ENCODE peak calls at places on chromosomes 1 and 21, in five cellular contexts. One of them, this sample, is unnamed.

GRCh38 chr1:35876988-35877387 is 6.0 kb upstream of the AGO1 start:
- DNase-seq in hepatocyte: peak; percentile 57
- DNase-seq in RWPE2: no peak
- DNase-seq in CD8-positive, alpha-beta T cell: no peak
- DNase-seq in left ventricle myocardium inferior: no peak
- DNase-seq in this sample: no peak

GRCh38 chr1:175131100-175131499 is 61.5 kb downstream of the KIAA0040 start:
- DNase-seq in left ventricle myocardium inferior: no peak
- DNase-seq in hepatocyte: no peak
- DNase-seq in RWPE2: no peak
- DNase-seq in CD8-positive, alpha-beta T cell: no peak
- DNase-seq in this sample: no peak

GRCh38 chr1:91781371-91781825 is 104.6 kb downstream of the TGFBR3 start:
- DNase-seq in left ventricle myocardium inferior: no peak
- DNase-seq in CD8-positive, alpha-beta T cell: no peak
- DNase-seq in hepatocyte: peak; percentile 58
- DNase-seq in RWPE2: no peak
- DNase-seq in this sample: no peak

GRCh38 chr1:115746021-115746690 is 22.4 kb downstream of the CASQ2 start:
- DNase-seq in hepatocyte: no peak
- DNase-seq in left ventricle myocardium inferior: no peak
- DNase-seq in RWPE2: no peak
- DNase-seq in CD8-positive, alpha-beta T cell: no peak
- DNase-seq in this sample: no peak

GRCh38 chr1:230141002-230141648 is 74.1 kb downstream of the GALNT2 start:
- DNase-seq in RWPE2: no peak
- DNase-seq in CD8-positive, alpha-beta T cell: no peak
- DNase-seq in hepatocyte: no peak
- DNase-seq in left ventricle myocardium inferior: no peak
- DNase-seq in this sample: no peak

GRCh38 chr1:103239034-103239433 is 130.7 kb upstream of the COL11A1 start:
- DNase-seq in hepatocyte: no peak
- DNase-seq in RWPE2: no peak
- DNase-seq in CD8-positive, alpha-beta T cell: no peak
- DNase-seq in left ventricle myocardium inferior: no peak
- DNase-seq in this sample: no peak

GRCh38 chr1:61638296-61638695 is 86.6 kb downstream of the TM2D1 start:
- DNase-seq in left ventricle myocardium inferior: no peak
- DNase-seq in RWPE2: no peak
- DNase-seq in hepatocyte: no peak
- DNase-seq in CD8-positive, alpha-beta T cell: no peak
- DNase-seq in this sample: no peak

GRCh38 chr1:203538726-203539125 is 44.8 kb downstream of the OPTC start:
- DNase-seq in left ventricle myocardium inferior: no peak
- DNase-seq in RWPE2: no peak
- DNase-seq in CD8-positive, alpha-beta T cell: no peak
- DNase-seq in hepatocyte: no peak
- DNase-seq in this sample: no peak

DNA sequence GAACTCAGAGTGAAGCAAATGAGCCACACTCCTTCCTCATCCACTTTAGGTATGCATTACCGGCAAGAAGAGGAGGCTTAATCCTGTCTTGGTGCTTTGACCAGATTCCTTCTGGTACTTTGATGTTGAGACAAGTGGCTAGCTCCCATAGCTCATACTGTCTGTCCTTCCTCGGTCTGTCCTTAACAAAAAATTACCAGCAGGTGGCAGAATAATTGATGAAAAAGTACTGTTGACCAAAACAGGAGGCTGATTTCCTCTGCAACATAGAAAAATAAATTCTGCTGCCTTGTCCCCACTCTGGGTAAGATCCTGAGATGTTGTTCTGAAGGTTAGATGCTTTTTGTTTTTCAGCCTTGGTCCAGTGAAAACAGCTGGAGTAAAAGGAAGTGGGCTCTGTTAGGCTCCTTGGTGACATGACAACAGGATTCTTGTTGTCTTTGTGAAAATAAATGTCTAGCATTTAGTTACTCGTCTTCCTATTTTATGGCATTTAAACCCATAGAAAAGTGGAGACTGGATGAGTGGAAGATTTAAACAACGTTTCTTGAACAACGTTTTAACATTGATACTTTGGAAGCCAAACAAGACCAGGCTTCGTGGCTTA is 11.2 kb upstream of the HJV start:
- DNase-seq in left ventricle myocardium inferior: no peak
- DNase-seq in CD8-positive, alpha-beta T cell: no peak
- DNase-seq in RWPE2: no peak
- DNase-seq in hepatocyte: peak; percentile 58
- DNase-seq in this sample: no peak
- TF ChIP-seq CTCF in left ventricle myocardium inferior: peak; percentile 59
- TF ChIP-seq CTCF in CD8-positive, alpha-beta T cell: peak; percentile 22
- TF ChIP-seq CTCF in RWPE2: peak; percentile 69
- TF ChIP-seq CTCF in hepatocyte: peak; percentile 57
- TF ChIP-seq CTCF in this sample: peak; percentile 57

DNA sequence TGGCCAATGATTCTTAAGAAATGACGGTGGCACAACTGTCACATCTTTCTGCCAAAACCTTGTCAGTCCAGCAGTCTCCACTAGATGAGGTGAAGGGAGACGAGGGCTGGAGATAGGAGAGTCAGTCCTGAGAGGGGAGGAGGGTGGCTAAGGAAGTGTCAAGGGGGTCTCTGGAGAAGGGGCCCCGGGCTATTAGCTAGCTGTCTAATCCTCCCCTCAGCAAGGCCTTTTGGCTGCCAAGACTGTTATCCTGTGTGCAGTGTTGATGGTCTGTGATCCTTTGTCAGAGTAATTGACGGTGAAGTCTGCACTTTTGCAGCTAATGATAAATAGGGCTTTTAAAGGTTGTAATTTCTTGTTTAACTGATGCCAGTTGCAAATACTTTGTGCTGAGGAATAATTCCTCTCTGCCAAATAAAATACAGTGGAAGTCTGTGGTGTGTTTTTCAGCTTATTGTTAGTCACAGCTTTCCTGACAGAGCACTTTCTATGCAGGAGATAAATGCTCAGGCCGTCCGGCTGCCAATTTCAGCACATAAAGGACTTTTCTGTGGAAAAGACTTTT is 34.9 kb downstream of the PRRX1 start:
- DNase-seq in RWPE2: no peak
- DNase-seq in CD8-positive, alpha-beta T cell: no peak
- DNase-seq in left ventricle myocardium inferior: no peak
- DNase-seq in hepatocyte: no peak
- DNase-seq in this sample: no peak
- H3K27ac ChIP-seq in RWPE2: no peak overlapping the region
- H3K27ac ChIP-seq in CD8-positive, alpha-beta T cell: no peak overlapping the region
- H3K27ac ChIP-seq in left ventricle myocardium inferior: peak overlapping the region; percentile 83
- H3K27ac ChIP-seq in hepatocyte: peak overlapping the region; percentile 35
- H3K27ac ChIP-seq in this sample: no peak overlapping the region

GRCh38 chr1:183956559-183957188 is 80.9 kb downstream of the COLGALT2 start:
- DNase-seq in left ventricle myocardium inferior: no peak
- DNase-seq in CD8-positive, alpha-beta T cell: peak; percentile 36
- DNase-seq in RWPE2: no peak
- DNase-seq in hepatocyte: no peak
- DNase-seq in this sample: no peak
- TF ChIP-seq CTCF in left ventricle myocardium inferior: no peak
- TF ChIP-seq CTCF in CD8-positive, alpha-beta T cell: no peak
- TF ChIP-seq CTCF in RWPE2: peak; percentile 18
- TF ChIP-seq CTCF in hepatocyte: no peak
- TF ChIP-seq CTCF in this sample: no peak

GRCh38 chr21:42391297-42391696 is 4.6 kb downstream of the TMPRSS3 start:
- DNase-seq in CD8-positive, alpha-beta T cell: no peak
- DNase-seq in hepatocyte: no peak
- DNase-seq in left ventricle myocardium inferior: no peak
- DNase-seq in RWPE2: no peak
- DNase-seq in this sample: no peak
- H3K27ac ChIP-seq in CD8-positive, alpha-beta T cell: no peak overlapping the region
- H3K27ac ChIP-seq in hepatocyte: no peak overlapping the region
- H3K27ac ChIP-seq in left ventricle myocardium inferior: no peak overlapping the region
- H3K27ac ChIP-seq in RWPE2: no peak overlapping the region
- H3K27ac ChIP-seq in this sample: no peak overlapping the region

GRCh38 chr1:22792396-22793171 is 81.9 kb downstream of the EPHB2 start:
- DNase-seq in RWPE2: no peak
- DNase-seq in CD8-positive, alpha-beta T cell: no peak
- DNase-seq in left ventricle myocardium inferior: no peak
- DNase-seq in hepatocyte: no peak
- DNase-seq in this sample: no peak

GRCh38 chr1:22796642-22797041 is 86.0 kb downstream of the EPHB2 start:
- DNase-seq in hepatocyte: no peak
- DNase-seq in CD8-positive, alpha-beta T cell: no peak
- DNase-seq in RWPE2: no peak
- DNase-seq in left ventricle myocardium inferior: no peak
- DNase-seq in this sample: no peak

GRCh38 chr1:22794691-22795090 is 84.1 kb downstream of the EPHB2 start:
- DNase-seq in left ventricle myocardium inferior: peak; percentile 38
- DNase-seq in RWPE2: no peak
- DNase-seq in CD8-positive, alpha-beta T cell: no peak
- DNase-seq in hepatocyte: peak; percentile 46
- DNase-seq in this sample: no peak

GRCh38 chr1:22791736-22792325 is 81.2 kb downstream of the EPHB2 start:
- DNase-seq in CD8-positive, alpha-beta T cell: no peak
- DNase-seq in hepatocyte: no peak
- DNase-seq in RWPE2: no peak
- DNase-seq in left ventricle myocardium inferior: no peak
- DNase-seq in this sample: no peak

DNA sequence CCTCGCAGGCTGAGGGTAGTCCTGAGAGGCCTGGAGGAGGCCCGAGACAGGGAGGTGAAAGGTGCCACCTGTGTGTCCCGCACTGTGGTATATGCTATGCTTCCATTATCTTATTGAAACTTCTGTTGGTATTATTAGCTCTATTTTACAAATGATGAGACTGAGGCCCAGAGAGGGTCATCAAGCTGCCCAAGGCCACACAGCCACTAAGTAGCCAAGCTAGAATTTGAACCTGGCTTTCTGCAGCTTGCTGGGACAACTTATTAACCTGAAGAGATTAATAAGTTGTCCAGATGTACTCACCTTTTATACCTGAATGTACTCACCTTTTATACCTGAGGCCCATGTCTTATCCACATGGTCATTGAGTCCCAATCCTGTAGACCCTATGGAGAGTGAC is 83.0 kb downstream of the EPHB2 start:
- DNase-seq in hepatocyte: no peak
- DNase-seq in left ventricle myocardium inferior: no peak
- DNase-seq in RWPE2: no peak
- DNase-seq in CD8-positive, alpha-beta T cell: no peak
- DNase-seq in this sample: no peak
- TF ChIP-seq CTCF in hepatocyte: no peak
- TF ChIP-seq CTCF in left ventricle myocardium inferior: no peak
- TF ChIP-seq CTCF in RWPE2: no peak
- TF ChIP-seq CTCF in CD8-positive, alpha-beta T cell: no peak
- TF ChIP-seq CTCF in this sample: no peak

GRCh38 chr21:14452031-14452778 is 69.3 kb upstream of the HSPA13 start:
- DNase-seq in hepatocyte: no peak
- DNase-seq in left ventricle myocardium inferior: no peak
- DNase-seq in RWPE2: no peak
- DNase-seq in CD8-positive, alpha-beta T cell: no peak
- DNase-seq in this sample: no peak

GRCh38 chr21:14452842-14453241 is 69.9 kb upstream of the HSPA13 start:
- DNase-seq in left ventricle myocardium inferior: no peak
- DNase-seq in hepatocyte: no peak
- DNase-seq in CD8-positive, alpha-beta T cell: no peak
- DNase-seq in RWPE2: no peak
- DNase-seq in this sample: no peak

GRCh38 chr21:14453964-14454641 is 71.2 kb upstream of the HSPA13 start:
- DNase-seq in RWPE2: no peak
- DNase-seq in CD8-positive, alpha-beta T cell: no peak
- DNase-seq in left ventricle myocardium inferior: no peak
- DNase-seq in hepatocyte: no peak
- DNase-seq in this sample: no peak

GRCh38 chr21:14453339-14453738 is 70.4 kb upstream of the HSPA13 start:
- DNase-seq in left ventricle myocardium inferior: no peak
- DNase-seq in CD8-positive, alpha-beta T cell: no peak
- DNase-seq in hepatocyte: peak; percentile 6
- DNase-seq in RWPE2: no peak
- DNase-seq in this sample: no peak

GRCh38 chr21:14454642-14455009 is 71.7 kb upstream of the HSPA13 start:
- DNase-seq in RWPE2: no peak
- DNase-seq in left ventricle myocardium inferior: no peak
- DNase-seq in CD8-positive, alpha-beta T cell: no peak
- DNase-seq in hepatocyte: peak; percentile 10
- DNase-seq in this sample: no peak
- H3K27ac ChIP-seq in RWPE2: no peak overlapping the region
- H3K27ac ChIP-seq in left ventricle myocardium inferior: no peak overlapping the region
- H3K27ac ChIP-seq in CD8-positive, alpha-beta T cell: no peak overlapping the region
- H3K27ac ChIP-seq in hepatocyte: peak overlapping the region; percentile 79
- H3K27ac ChIP-seq in this sample: no peak overlapping the region

GRCh38 chr1:78080767-78081166 is 35.0 kb downstream of the GIPC2 start:
- DNase-seq in RWPE2: no peak
- DNase-seq in CD8-positive, alpha-beta T cell: no peak
- DNase-seq in hepatocyte: no peak
- DNase-seq in left ventricle myocardium inferior: no peak
- DNase-seq in this sample: no peak

GRCh38 chr1:78079580-78079979 is 33.8 kb downstream of the GIPC2 start:
- DNase-seq in hepatocyte: no peak
- DNase-seq in left ventricle myocardium inferior: no peak
- DNase-seq in RWPE2: no peak
- DNase-seq in CD8-positive, alpha-beta T cell: no peak
- DNase-seq in this sample: no peak

GRCh38 chr1:78086697-78087096 is 40.9 kb downstream of the GIPC2 start:
- DNase-seq in CD8-positive, alpha-beta T cell: no peak
- DNase-seq in left ventricle myocardium inferior: no peak
- DNase-seq in RWPE2: no peak
- DNase-seq in hepatocyte: no peak
- DNase-seq in this sample: no peak

GRCh38 chr1:78078358-78078757 is 32.6 kb downstream of the GIPC2 start:
- DNase-seq in RWPE2: no peak
- DNase-seq in CD8-positive, alpha-beta T cell: no peak
- DNase-seq in hepatocyte: no peak
- DNase-seq in left ventricle myocardium inferior: no peak
- DNase-seq in this sample: no peak

DNA sequence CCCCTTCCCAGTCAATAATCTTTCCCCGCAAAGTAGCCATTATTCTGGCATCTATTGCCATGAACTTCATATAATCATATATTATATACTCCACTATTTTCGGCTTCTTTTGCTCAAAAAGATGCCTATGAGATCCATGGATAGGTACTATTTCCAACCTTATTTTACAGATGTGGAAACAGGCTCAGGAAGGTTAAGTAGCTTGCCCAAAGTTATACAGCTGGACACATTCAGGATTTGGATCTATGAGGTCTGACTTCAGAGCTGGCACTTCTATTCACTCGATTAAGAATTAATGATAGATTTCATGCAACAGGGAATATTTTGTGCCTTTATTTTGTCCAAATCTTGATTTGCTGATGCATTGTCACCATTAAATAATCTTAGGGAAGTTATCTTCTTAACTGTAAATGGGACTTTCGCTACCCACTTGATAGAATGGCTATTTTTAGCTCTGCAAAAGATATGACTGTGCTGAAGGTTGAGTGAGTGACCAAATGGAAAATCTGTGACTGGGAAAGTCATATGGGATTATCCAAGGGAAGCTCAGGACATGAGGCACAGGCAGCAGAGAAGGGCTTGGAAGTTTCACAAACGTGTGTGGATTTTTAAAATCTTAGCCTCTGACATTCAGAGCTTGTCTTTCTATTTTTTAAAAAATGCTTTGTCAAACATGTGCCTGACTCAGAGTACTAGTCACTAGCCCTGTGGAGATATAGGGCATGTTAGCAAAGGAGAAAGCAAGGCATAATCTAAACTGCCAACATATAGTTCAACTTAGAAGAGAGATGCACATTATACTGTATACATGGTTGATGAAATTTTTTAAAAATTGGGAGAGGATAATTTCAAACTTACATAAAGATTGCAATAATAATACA is 36.5 kb downstream of the GIPC2 start:
- DNase-seq in hepatocyte: peak; percentile 16
- DNase-seq in left ventricle myocardium inferior: no peak
- DNase-seq in CD8-positive, alpha-beta T cell: no peak
- DNase-seq in RWPE2: no peak
- DNase-seq in this sample: no peak
- TF ChIP-seq CTCF in hepatocyte: no peak
- TF ChIP-seq CTCF in left ventricle myocardium inferior: no peak
- TF ChIP-seq CTCF in CD8-positive, alpha-beta T cell: no peak
- TF ChIP-seq CTCF in RWPE2: no peak
- TF ChIP-seq CTCF in this sample: no peak